ENCODE peak calls at places on chromosomes 3 and 15, in seven cellular contexts. C, F, K, E, J, Z and N are unnamed samples.

GRCh38 chr15:63050737-63051700 is 8.5 kb downstream of the TPM1 start:
- DNase-seq in C (no peak), F (no peak), K (no peak), E (peak; percentile 43), J (no peak), Z (peak; percentile 32), N (peak; percentile 71)

GRCh38 chr3:53788038-53788437 is 58.2 kb downstream of the CHDH start:
- DNase-seq in C (no peak), F (no peak), K (no peak), E (no peak), J (no peak), Z (peak; percentile 44), N (no peak)

GRCh38 chr3:128011140-128011539 is 41.1 kb upstream of the SEC61A1 start:
- DNase-seq in C (peak; percentile 83), F (no peak), K (no peak), E (peak; percentile 28), J (no peak), Z (peak; percentile 94), N (peak; percentile 65)

GRCh38 chr3:38707730-38708129 is 58.2 kb upstream of the SCN5A start:
- DNase-seq in C (peak; percentile 9), F (no peak), K (no peak), E (no peak), J (no peak), Z (peak; percentile 48), N (no peak)

GRCh38 chr15:81897011-81897677 is 148.7 kb downstream of the MEX3B start:
- DNase-seq in C (no peak), F (no peak), K (no peak), E (no peak), J (no peak), Z (no peak), N (no peak)

GRCh38 chr3:128320551-128321340 is 145.9 kb downstream of the DNAJB8 start:
- DNase-seq in C (no peak), F (no peak), K (no peak), E (peak; percentile 45), J (no peak), Z (no peak), N (no peak)

GRCh38 chr3:2110597-2111117 is 12.0 kb downstream of the CNTN4 start:
- DNase-seq in C (no peak), F (no peak), K (no peak), E (no peak), J (no peak), Z (no peak), N (no peak)

GRCh38 chr15:70214941-70215635 is 117.4 kb upstream of the TLE3 start:
- DNase-seq in C (no peak), F (no peak), K (no peak), E (no peak), J (no peak), Z (no peak), N (no peak)

GRCh38 chr3:109563149-109563548 is 225.8 kb upstream of the DPPA4 start:
- DNase-seq in C (no peak), F (peak; percentile 40), K (no peak), E (no peak), J (no peak), Z (peak; percentile 24), N (no peak)

GRCh38 chr3:11290743-11291680 is 18.8 kb downstream of the ATG7 start:
- DNase-seq in C (no peak), F (peak; percentile 17), K (no peak), E (no peak), J (no peak), Z (no peak), N (peak; percentile 64)

GRCh38 chr3:49006591-49007067 is 562 bp upstream of the WDR6 start:
- DNase-seq in C (peak; percentile 55), F (no peak), K (no peak), E (no peak), J (no peak), Z (no peak), N (peak; percentile 27)

GRCh38 chr3:33401781-33402180 is 38.4 kb downstream of the UBP1 start:
- DNase-seq in C (no peak), F (no peak), K (no peak), E (no peak), J (no peak), Z (no peak), N (no peak)

GRCh38 chr3:190496859-190497258 is 17.0 kb upstream of the IL1RAP start:
- DNase-seq in C (no peak), F (no peak), K (no peak), E (no peak), J (no peak), Z (no peak), N (no peak)

GRCh38 chr3:28218917-28219198 is 22.6 kb upstream of the CMC1 start:
- DNase-seq in C (no peak), F (no peak), K (no peak), E (no peak), J (no peak), Z (no peak), N (no peak)

GRCh38 chr3:17288839-17289399 is 404.2 kb downstream of the PLCL2 start:
- DNase-seq in C (no peak), F (no peak), K (no peak), E (no peak), J (no peak), Z (no peak), N (no peak)

GRCh38 chr3:66638717-66639116 is 137.9 kb upstream of the LRIG1 start:
- DNase-seq in C (no peak), F (no peak), K (no peak), E (no peak), J (no peak), Z (peak; percentile 77), N (no peak)

GRCh38 chr15:78604420-78604819 is 16.4 kb downstream of the CHRNA3 start:
- DNase-seq in C (no peak), F (no peak), K (no peak), E (no peak), J (no peak), Z (no peak), N (no peak)

GRCh38 chr15:90868261-90868689 is at the start of gene FURIN:
- DNase-seq in C (peak; percentile 26), F (no peak), K (no peak), E (no peak), J (no peak), Z (no peak), N (no peak)

GRCh38 chr3:142027713-142028112 is 121.6 kb downstream of the TFDP2 start:
- DNase-seq in C (peak; percentile 50), F (peak; percentile 39), K (peak; percentile 6), E (no peak), J (no peak), Z (peak; percentile 42), N (peak; percentile 49)

GRCh38 chr3:188889070-188889491 is 282.7 kb upstream of the TPRG1 start:
- DNase-seq in C (no peak), F (no peak), K (no peak), E (no peak), J (no peak), Z (no peak), N (no peak)

GRCh38 chr15:64979252-64979710 is 10.4 kb downstream of the SPG21 start:
- DNase-seq in C (no peak), F (no peak), K (no peak), E (no peak), J (no peak), Z (peak; percentile 42), N (no peak)

GRCh38 chr3:12545473-12545791 is at the start of gene MKRN2OS:
- DNase-seq in C (peak; percentile 84), F (no peak), K (no peak), E (peak; percentile 65), J (no peak), Z (peak; percentile 87), N (no peak)

GRCh38 chr15:74175271-74176191 is 2.0 kb downstream of the ISLR start:
- DNase-seq in C (no peak), F (no peak), K (no peak), E (no peak), J (no peak), Z (no peak), N (no peak)

GRCh38 chr3:195441051-195441450 is 1.8 kb downstream of the ACAP2 start:
- DNase-seq in C (no peak), F (no peak), K (no peak), E (no peak), J (no peak), Z (no peak), N (peak; percentile 17)

GRCh38 chr3:45793482-45794176 is 2.7 kb downstream of the SLC6A20 start:
- DNase-seq in C (peak; percentile 36), F (no peak), K (no peak), E (no peak), J (no peak), Z (no peak), N (no peak)

GRCh38 chr3:193650585-193650984 is 57.6 kb downstream of the OPA1 start:
- DNase-seq in C (no peak), F (no peak), K (no peak), E (no peak), J (no peak), Z (no peak), N (no peak)

GRCh38 chr15:89399390-89400120 is 64.9 kb upstream of the POLG start:
- DNase-seq in C (peak; percentile 37), F (no peak), K (peak; percentile 17), E (no peak), J (no peak), Z (no peak), N (peak; percentile 39)

GRCh38 chr3:104514776-104515175 is 851.9 kb upstream of the ALCAM start:
- DNase-seq in C (no peak), F (no peak), K (no peak), E (no peak), J (no peak), Z (no peak), N (no peak)

GRCh38 chr3:161770532-161771386 is 274.2 kb downstream of the OTOL1 start:
- DNase-seq in C (no peak), F (no peak), K (peak; percentile 34), E (no peak), J (no peak), Z (no peak), N (no peak)

GRCh38 chr3:149382518-149382917 is 5.1 kb upstream of the TM4SF1 start:
- DNase-seq in C (no peak), F (no peak), K (no peak), E (no peak), J (no peak), Z (no peak), N (peak; percentile 58)

GRCh38 chr15:96362001-96362758 is 31.7 kb downstream of the NR2F2 start:
- DNase-seq in C (no peak), F (no peak), K (peak; percentile 47), E (no peak), J (no peak), Z (no peak), N (no peak)